ENCODE peak calls at places on chromosomes 2 and 18, in six cellular contexts. One of them, this sample, is unnamed.

GRCh38 chr2:180478883-180479282 is 471.8 kb upstream of the CWC22 start:
- DNase-seq in testis: no peak
- DNase-seq in cardiac muscle cell: no peak
- DNase-seq in GM06990: no peak
- DNase-seq in A549: no peak
- DNase-seq in H1: no peak
- DNase-seq in this sample: no peak

GRCh38 chr2:232265329-232265728 is 113.2 kb upstream of the ALPP start:
- DNase-seq in testis: no peak
- DNase-seq in cardiac muscle cell: no peak
- DNase-seq in GM06990: no peak
- DNase-seq in A549: no peak
- DNase-seq in H1: no peak
- DNase-seq in this sample: no peak

GRCh38 chr18:1092228-1092627 is 187.6 kb downstream of the ADCYAP1 start:
- DNase-seq in testis: no peak
- DNase-seq in cardiac muscle cell: peak; percentile 40
- DNase-seq in GM06990: no peak
- DNase-seq in A549: no peak
- DNase-seq in H1: peak; percentile 38
- DNase-seq in this sample: no peak

GRCh38 chr2:23532311-23533013 is 147.5 kb downstream of the KLHL29 start:
- DNase-seq in testis: peak; percentile 36
- DNase-seq in cardiac muscle cell: peak; percentile 17
- DNase-seq in GM06990: peak; percentile 38
- DNase-seq in A549: no peak
- DNase-seq in H1: no peak
- DNase-seq in this sample: no peak

GRCh38 chr2:70703900-70704549 is 64.0 kb downstream of the ADD2 start:
- DNase-seq in testis: no peak
- DNase-seq in cardiac muscle cell: no peak
- DNase-seq in GM06990: no peak
- DNase-seq in A549: no peak
- DNase-seq in H1: no peak
- DNase-seq in this sample: no peak

GRCh38 chr18:67520276-67521035 is 3.9 kb upstream of the DSEL start:
- DNase-seq in testis: no peak
- DNase-seq in cardiac muscle cell: no peak
- DNase-seq in GM06990: no peak
- DNase-seq in A549: no peak
- DNase-seq in H1: no peak
- DNase-seq in this sample: peak; percentile 46

GRCh38 chr2:1900736-1901135 is 156.4 kb upstream of the PXDN start:
- DNase-seq in testis: no peak
- DNase-seq in cardiac muscle cell: peak; percentile 49
- DNase-seq in GM06990: no peak
- DNase-seq in A549: no peak
- DNase-seq in H1: peak; percentile 59
- DNase-seq in this sample: no peak

GRCh38 chr2:37615808-37616673 is 55.4 kb downstream of the CDC42EP3 start:
- DNase-seq in testis: no peak
- DNase-seq in cardiac muscle cell: no peak
- DNase-seq in GM06990: no peak
- DNase-seq in A549: no peak
- DNase-seq in H1: no peak
- DNase-seq in this sample: no peak

GRCh38 chr18:33833847-33834246 is 255.8 kb downstream of the ASXL3 start:
- DNase-seq in testis: no peak
- DNase-seq in cardiac muscle cell: no peak
- DNase-seq in GM06990: no peak
- DNase-seq in A549: no peak
- DNase-seq in H1: no peak
- DNase-seq in this sample: no peak

GRCh38 chr18:58792086-58792485 is 72.6 kb upstream of the ZNF532 start:
- DNase-seq in testis: no peak
- DNase-seq in cardiac muscle cell: no peak
- DNase-seq in GM06990: peak; percentile 35
- DNase-seq in A549: no peak
- DNase-seq in H1: no peak
- DNase-seq in this sample: no peak

GRCh38 chr2:145799595-145800108 is 1279.7 kb upstream of the ZEB2 start:
- DNase-seq in testis: no peak
- DNase-seq in cardiac muscle cell: no peak
- DNase-seq in GM06990: no peak
- DNase-seq in A549: no peak
- DNase-seq in H1: no peak
- DNase-seq in this sample: no peak

GRCh38 chr2:176650811-176651559 is 381.7 kb downstream of the MTX2 start:
- DNase-seq in testis: no peak
- DNase-seq in cardiac muscle cell: no peak
- DNase-seq in GM06990: no peak
- DNase-seq in A549: no peak
- DNase-seq in H1: no peak
- DNase-seq in this sample: no peak

GRCh38 chr2:39483530-39483929 is 46.4 kb upstream of the MAP4K3 start:
- DNase-seq in testis: no peak
- DNase-seq in cardiac muscle cell: no peak
- DNase-seq in GM06990: no peak
- DNase-seq in A549: no peak
- DNase-seq in H1: no peak
- DNase-seq in this sample: no peak

GRCh38 chr2:238160206-238161129 is 1.7 kb downstream of the ERFE start:
- DNase-seq in testis: no peak
- DNase-seq in cardiac muscle cell: peak; percentile 46
- DNase-seq in GM06990: no peak
- DNase-seq in A549: no peak
- DNase-seq in H1: peak; percentile 15
- DNase-seq in this sample: no peak
- TF ChIP-seq CTCF in testis: no peak
- TF ChIP-seq CTCF in cardiac muscle cell: peak; percentile 31
- TF ChIP-seq CTCF in GM06990: peak; percentile 52
- TF ChIP-seq CTCF in A549: peak; percentile 42
- TF ChIP-seq CTCF in H1: peak; percentile 48
- TF ChIP-seq CTCF in this sample: peak; percentile 23

GRCh38 chr2:121791801-121792221 is 36.4 kb downstream of the TSN start:
- DNase-seq in testis: no peak
- DNase-seq in cardiac muscle cell: no peak
- DNase-seq in GM06990: no peak
- DNase-seq in A549: no peak
- DNase-seq in H1: no peak
- DNase-seq in this sample: no peak
- H3K4me3 ChIP-seq in testis: no peak overlapping the region
- H3K4me3 ChIP-seq in cardiac muscle cell: no peak overlapping the region
- H3K4me3 ChIP-seq in GM06990: no peak overlapping the region
- H3K4me3 ChIP-seq in A549: no peak overlapping the region
- H3K4me3 ChIP-seq in H1: no peak overlapping the region
- H3K4me3 ChIP-seq in this sample: no peak overlapping the region

DNA sequence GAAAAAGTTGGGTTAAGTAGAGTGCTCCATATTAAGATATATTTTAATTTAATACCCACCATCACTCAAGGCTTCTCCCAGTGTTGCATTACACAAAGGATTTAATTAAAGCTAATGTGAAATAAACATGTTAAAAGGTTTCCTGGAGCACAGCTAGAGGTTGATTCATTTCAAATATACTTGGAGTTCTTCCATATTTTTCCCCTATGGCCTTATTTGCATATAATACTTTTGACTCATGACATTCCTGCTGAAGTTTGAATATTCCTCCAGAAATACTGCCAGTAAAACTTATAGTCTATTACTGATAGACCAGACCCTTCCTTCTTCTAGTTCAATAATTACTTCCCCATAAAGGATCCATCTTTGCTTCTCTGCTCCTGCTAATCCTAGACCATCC is 227.5 kb downstream of the GULP1 start:
- DNase-seq in testis: no peak
- DNase-seq in cardiac muscle cell: no peak
- DNase-seq in GM06990: no peak
- DNase-seq in A549: no peak
- DNase-seq in H1: no peak
- DNase-seq in this sample: no peak
- TF ChIP-seq CTCF in testis: no peak
- TF ChIP-seq CTCF in cardiac muscle cell: no peak
- TF ChIP-seq CTCF in GM06990: no peak
- TF ChIP-seq CTCF in A549: no peak
- TF ChIP-seq CTCF in H1: no peak
- TF ChIP-seq CTCF in this sample: no peak

GRCh38 chr2:58893645-58894336 is 652.7 kb upstream of the FANCL start:
- DNase-seq in testis: no peak
- DNase-seq in cardiac muscle cell: no peak
- DNase-seq in GM06990: no peak
- DNase-seq in A549: no peak
- DNase-seq in H1: no peak
- DNase-seq in this sample: no peak
- H3K4me3 ChIP-seq in testis: no peak overlapping the region
- H3K4me3 ChIP-seq in cardiac muscle cell: no peak overlapping the region
- H3K4me3 ChIP-seq in GM06990: no peak overlapping the region
- H3K4me3 ChIP-seq in A549: no peak overlapping the region
- H3K4me3 ChIP-seq in H1: no peak overlapping the region
- H3K4me3 ChIP-seq in this sample: no peak overlapping the region

GRCh38 chr2:66390152-66390551 is 44.8 kb upstream of the MEIS1 start:
- DNase-seq in testis: no peak
- DNase-seq in cardiac muscle cell: no peak
- DNase-seq in GM06990: no peak
- DNase-seq in A549: no peak
- DNase-seq in H1: no peak
- DNase-seq in this sample: no peak
- TF ChIP-seq CTCF in testis: no peak
- TF ChIP-seq CTCF in cardiac muscle cell: no peak
- TF ChIP-seq CTCF in GM06990: no peak
- TF ChIP-seq CTCF in A549: no peak
- TF ChIP-seq CTCF in H1: no peak
- TF ChIP-seq CTCF in this sample: no peak

GRCh38 chr2:196162586-196163180 is 8.7 kb downstream of the STK17B start:
- DNase-seq in testis: no peak
- DNase-seq in cardiac muscle cell: no peak
- DNase-seq in GM06990: no peak
- DNase-seq in A549: no peak
- DNase-seq in H1: no peak
- DNase-seq in this sample: no peak

GRCh38 chr2:196167666-196168065 is 3.7 kb downstream of the STK17B start:
- DNase-seq in testis: no peak
- DNase-seq in cardiac muscle cell: no peak
- DNase-seq in GM06990: no peak
- DNase-seq in A549: no peak
- DNase-seq in H1: no peak
- DNase-seq in this sample: no peak

GRCh38 chr2:196166876-196167275 is 4.5 kb downstream of the STK17B start:
- DNase-seq in testis: no peak
- DNase-seq in cardiac muscle cell: no peak
- DNase-seq in GM06990: no peak
- DNase-seq in A549: no peak
- DNase-seq in H1: no peak
- DNase-seq in this sample: peak; percentile 79

GRCh38 chr2:196163285-196163684 is 8.1 kb downstream of the STK17B start:
- DNase-seq in testis: no peak
- DNase-seq in cardiac muscle cell: no peak
- DNase-seq in GM06990: no peak
- DNase-seq in A549: no peak
- DNase-seq in H1: no peak
- DNase-seq in this sample: no peak

GRCh38 chr2:196165016-196165415 is 6.4 kb downstream of the STK17B start:
- DNase-seq in testis: no peak
- DNase-seq in cardiac muscle cell: no peak
- DNase-seq in GM06990: no peak
- DNase-seq in A549: no peak
- DNase-seq in H1: no peak
- DNase-seq in this sample: no peak
- H3K4me3 ChIP-seq in testis: no peak overlapping the region
- H3K4me3 ChIP-seq in cardiac muscle cell: no peak overlapping the region
- H3K4me3 ChIP-seq in GM06990: peak overlapping the region; percentile 55
- H3K4me3 ChIP-seq in A549: no peak overlapping the region
- H3K4me3 ChIP-seq in H1: no peak overlapping the region
- H3K4me3 ChIP-seq in this sample: no peak overlapping the region

GRCh38 chr18:49639643-49640361 is 77.9 kb downstream of the LIPG start:
- DNase-seq in testis: peak; percentile 56
- DNase-seq in cardiac muscle cell: no peak
- DNase-seq in GM06990: no peak
- DNase-seq in A549: no peak
- DNase-seq in H1: no peak
- DNase-seq in this sample: no peak

GRCh38 chr18:49638209-49638785 is 76.4 kb downstream of the LIPG start:
- DNase-seq in testis: no peak
- DNase-seq in cardiac muscle cell: no peak
- DNase-seq in GM06990: no peak
- DNase-seq in A549: no peak
- DNase-seq in H1: no peak
- DNase-seq in this sample: no peak

GRCh38 chr18:49640741-49641140 is 78.9 kb downstream of the LIPG start:
- DNase-seq in testis: no peak
- DNase-seq in cardiac muscle cell: no peak
- DNase-seq in GM06990: no peak
- DNase-seq in A549: no peak
- DNase-seq in H1: no peak
- DNase-seq in this sample: no peak

GRCh38 chr18:49638891-49639557 is 77.2 kb downstream of the LIPG start:
- DNase-seq in testis: no peak
- DNase-seq in cardiac muscle cell: no peak
- DNase-seq in GM06990: no peak
- DNase-seq in A549: no peak
- DNase-seq in H1: no peak
- DNase-seq in this sample: no peak
- TF ChIP-seq CTCF in testis: no peak
- TF ChIP-seq CTCF in cardiac muscle cell: no peak
- TF ChIP-seq CTCF in GM06990: no peak
- TF ChIP-seq CTCF in A549: no peak
- TF ChIP-seq CTCF in H1: no peak
- TF ChIP-seq CTCF in this sample: no peak

This sample was measured in AG04449.